ENCODE peak calls at places on chromosomes 11 and 22, in seven cellular contexts. B is A549, I is Peyer's patch, H is ovary, G is right lobe of liver, X is body of pancreas, M is thyroid gland. R is an unnamed sample.

GRCh38 chr11:16169946-16170345 is 186.4 kb downstream of the SOX6 start:
- DNase-seq in B (no peak), I (no peak), H (no peak), G (no peak), X (no peak), M (no peak), R (no peak)

GRCh38 chr11:119484741-119485605 is 62.0 kb upstream of the THY1 start:
- DNase-seq in B (no peak), I (no peak), H (no peak), G (no peak), X (no peak), M (no peak), R (no peak)

GRCh38 chr22:22440188-22440587 is 68.4 kb downstream of the ZNF280B start:
- DNase-seq in B (no peak), I (no peak), H (no peak), G (no peak), X (no peak), M (no peak), R (no peak)

GRCh38 chr11:84012171-84012826 is 726.1 kb upstream of the CCDC90B start:
- DNase-seq in B (no peak), I (no peak), H (no peak), G (no peak), X (no peak), M (no peak), R (no peak)

GRCh38 chr11:40130427-40130826 is 1329.0 kb downstream of the LRRC4C start:
- DNase-seq in B (no peak), I (no peak), H (no peak), G (no peak), X (no peak), M (no peak), R (no peak)

GRCh38 chr22:50192825-50193204 is 7.1 kb downstream of the TRABD start:
- DNase-seq in B (no peak), I (peak; percentile 84), H (no peak), G (no peak), X (no peak), M (no peak), R (peak; percentile 19)

GRCh38 chr22:45159652-45160462 is 3.9 kb upstream of the NUP50 start:
- DNase-seq in B (peak; percentile 18), I (no peak), H (no peak), G (no peak), X (peak; percentile 66), M (no peak), R (no peak)

GRCh38 chr11:87428266-87428665 is 390.5 kb downstream of the TMEM135 start:
- DNase-seq in B (no peak), I (no peak), H (no peak), G (no peak), X (no peak), M (no peak), R (no peak)

GRCh38 chr11:57153448-57153847 is 28.3 kb upstream of the LRRC55 start:
- DNase-seq in B (no peak), I (no peak), H (no peak), G (no peak), X (no peak), M (no peak), R (no peak)

GRCh38 chr11:65083134-65083833 is 556 bp downstream of the CDCA5 start:
- DNase-seq in B (no peak), I (no peak), H (no peak), G (no peak), X (no peak), M (no peak), R (no peak)

GRCh38 chr22:44304354-44304753 is 8.4 kb downstream of the SHISAL1 start:
- DNase-seq in B (no peak), I (no peak), H (no peak), G (no peak), X (peak; percentile 14), M (no peak), R (no peak)

GRCh38 chr22:35071784-35072183 is 5.8 kb downstream of the ISX start:
- DNase-seq in B (no peak), I (no peak), H (no peak), G (no peak), X (no peak), M (no peak), R (no peak)

GRCh38 chr11:130888790-130889189 is 27.5 kb downstream of the SNX19 start:
- DNase-seq in B (no peak), I (no peak), H (no peak), G (no peak), X (no peak), M (no peak), R (no peak)

GRCh38 chr11:130892847-130893246 is 23.4 kb downstream of the SNX19 start:
- DNase-seq in B (no peak), I (no peak), H (no peak), G (no peak), X (no peak), M (no peak), R (no peak)

GRCh38 chr11:130890039-130890745 is 26.1 kb downstream of the SNX19 start:
- DNase-seq in B (no peak), I (no peak), H (no peak), G (no peak), X (no peak), M (no peak), R (no peak)

GRCh38 chr11:130894322-130895025 is 21.8 kb downstream of the SNX19 start:
- DNase-seq in B (peak; percentile 20), I (peak; percentile 57), H (peak; percentile 71), G (peak; percentile 67), X (peak; percentile 67), M (peak; percentile 79), R (peak; percentile 68)

DNA sequence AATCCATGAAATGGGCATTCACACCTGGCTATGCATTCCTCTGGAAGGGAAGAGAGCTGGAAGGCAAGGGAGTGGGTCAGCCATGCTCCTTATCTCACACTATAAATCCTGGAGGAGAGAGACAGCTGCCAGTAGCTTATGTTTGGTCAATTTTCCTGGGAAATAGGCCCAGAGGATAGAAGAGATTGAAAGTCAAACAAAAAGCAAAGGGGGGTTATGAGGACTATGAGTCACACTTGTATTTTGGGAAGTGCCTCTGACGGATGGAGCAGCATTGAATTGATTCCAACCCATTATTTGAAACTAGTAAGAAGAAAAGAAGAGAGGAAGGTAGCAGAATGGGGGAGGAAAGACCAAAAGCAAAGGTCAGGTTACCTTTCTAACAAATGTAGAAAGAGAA is 25.0 kb downstream of the SNX19 start:
- DNase-seq in B (no peak), I (no peak), H (no peak), G (no peak), X (no peak), M (no peak), R (no peak)
- TF ChIP-seq POLR2A in B (no peak), I (no peak), H (no peak), G (no peak), X (no peak), M (no peak), R (no peak)

GRCh38 chr11:101442936-101443521 is 140.8 kb downstream of the TRPC6 start:
- DNase-seq in B (no peak), I (no peak), H (no peak), G (no peak), X (no peak), M (no peak), R (no peak)

GRCh38 chr11:101445761-101446160 is 138.0 kb downstream of the TRPC6 start:
- DNase-seq in B (no peak), I (no peak), H (no peak), G (no peak), X (no peak), M (no peak), R (no peak)

GRCh38 chr11:101444164-101444563 is 139.6 kb downstream of the TRPC6 start:
- DNase-seq in B (no peak), I (no peak), H (peak; percentile 41), G (no peak), X (peak; percentile 61), M (peak; percentile 59), R (no peak)

GRCh38 chr11:101446238-101446637 is 137.6 kb downstream of the TRPC6 start:
- DNase-seq in B (no peak), I (no peak), H (no peak), G (no peak), X (no peak), M (no peak), R (no peak)

DNA sequence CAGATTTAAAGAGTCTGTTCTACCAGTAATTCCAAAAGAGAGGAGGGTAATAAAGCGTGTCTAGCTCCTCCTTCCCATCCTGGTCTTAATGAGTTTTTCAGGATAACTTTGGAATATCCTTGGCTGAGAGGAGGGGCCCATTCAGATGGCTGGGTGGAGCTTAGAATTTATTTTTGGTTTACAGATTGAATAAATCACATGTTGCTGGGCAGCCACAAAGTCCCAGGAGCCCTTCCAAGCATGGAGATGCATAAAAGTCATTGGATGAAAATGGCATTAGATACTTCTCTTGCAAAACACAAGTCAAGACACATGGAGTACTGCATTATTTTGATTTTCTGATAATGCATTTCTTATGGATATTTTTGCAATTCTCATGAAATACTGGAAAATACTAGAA is 139.0 kb downstream of the TRPC6 start:
- DNase-seq in B (no peak), I (no peak), H (no peak), G (no peak), X (no peak), M (no peak), R (no peak)
- H3K27ac ChIP-seq in B (no peak overlapping the region), I (no peak overlapping the region), H (no peak overlapping the region), G (no peak overlapping the region), X (no peak overlapping the region), M (no peak overlapping the region), R (no peak overlapping the region)

DNA sequence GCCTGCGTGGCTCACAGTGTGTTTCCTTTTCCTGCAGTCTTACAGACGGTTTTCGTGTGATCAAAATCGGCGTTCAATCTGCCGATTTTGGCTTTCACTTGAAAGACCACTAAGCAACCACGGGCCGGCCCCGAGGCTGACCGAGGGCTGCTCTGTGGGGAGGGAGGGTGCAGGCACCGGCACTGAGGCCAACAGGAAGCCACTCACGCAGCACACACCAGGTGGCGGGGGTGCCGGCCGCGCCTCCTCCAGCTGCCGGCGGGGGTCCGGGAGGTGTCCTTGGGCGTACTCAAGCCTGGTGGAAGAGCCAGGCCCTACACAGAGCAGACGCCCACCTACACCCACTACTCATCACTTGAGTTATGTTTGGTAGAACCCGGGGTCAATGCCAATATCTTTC is 14.3 kb downstream of the TOLLIP start:
- DNase-seq in B (no peak), I (no peak), H (no peak), G (no peak), X (no peak), M (no peak), R (peak; percentile 8)
- TF ChIP-seq POLR2A in B (no peak), I (no peak), H (no peak), G (no peak), X (no peak), M (no peak), R (no peak)

DNA sequence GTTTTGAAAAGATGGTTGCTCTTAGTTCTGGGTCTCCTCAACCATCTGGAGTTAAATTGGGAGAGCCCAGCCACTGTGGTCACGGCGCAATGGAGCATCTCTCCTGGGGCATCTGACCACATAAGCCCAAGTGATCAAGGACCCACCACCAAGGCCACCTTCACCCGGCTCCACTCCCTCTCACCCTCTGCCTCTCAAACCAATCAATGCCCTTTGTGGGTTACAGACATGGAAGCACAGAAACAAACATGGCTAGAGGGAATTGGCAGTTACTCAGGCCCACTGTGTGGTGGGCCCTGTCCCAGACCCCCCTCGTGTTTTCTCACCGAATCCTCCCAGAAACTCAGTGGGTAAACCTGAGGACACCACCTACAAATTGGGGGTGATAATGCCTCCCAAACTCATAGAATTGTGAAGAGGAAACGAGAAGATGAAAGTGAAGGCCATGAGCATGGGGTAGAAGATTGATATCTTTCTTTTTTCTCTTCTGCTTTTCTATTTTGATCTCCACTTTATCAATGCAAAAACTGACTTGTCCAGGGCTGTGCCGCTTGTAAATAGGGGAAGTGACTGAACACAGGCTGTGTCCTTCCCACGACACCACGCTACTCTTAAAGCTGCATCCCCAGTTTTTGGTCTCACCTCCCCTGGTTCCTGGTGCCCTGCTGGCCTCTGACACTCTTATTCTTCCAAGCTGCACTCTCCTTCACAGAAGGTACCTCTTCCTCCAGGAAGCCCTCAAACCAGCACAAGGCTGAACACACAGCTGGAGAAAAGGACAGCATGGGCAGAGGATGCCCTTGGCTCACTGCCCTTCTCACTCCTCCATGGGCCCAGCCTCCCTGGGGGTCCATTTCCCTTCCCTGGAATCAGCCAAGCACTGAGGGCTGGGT is 52.0 kb downstream of the IRAG1 start:
- DNase-seq in B (no peak), I (peak; percentile 60), H (no peak), G (no peak), X (no peak), M (no peak), R (no peak)
- H3K27ac ChIP-seq in B (no peak overlapping the region), I (peak overlapping the region; percentile 66), H (no peak overlapping the region), G (no peak overlapping the region), X (no peak overlapping the region), M (no peak overlapping the region), R (no peak overlapping the region)

R was measured in heart left ventricle.